ENCODE peak calls at places on chromosome 12, in seven cellular contexts. T is NT2/D1, R is K562, E is GM12878, B is HCT116, K is HepG2, U is H1. S is an unnamed sample.

GRCh38 chr12:100953677-100954076 is 159.1 kb downstream of the ANO4 start:
- DNase-seq in T (peak), R (no peak), E (no peak), B (no peak), K (no peak), U (no peak), S (no peak)

GRCh38 chr12:42118136-42118879 is 26.4 kb downstream of the GXYLT1 start:
- DNase-seq in T (no peak), R (no peak), E (no peak), B (no peak), K (no peak), U (no peak), S (no peak)

GRCh38 chr12:107196681-107197080 is 103.3 kb upstream of the CRY1 start:
- DNase-seq in T (no peak), R (no peak), E (no peak), B (no peak), K (no peak), U (no peak), S (no peak)

GRCh38 chr12:41932470-41932991 is 212.1 kb downstream of the GXYLT1 start:
- DNase-seq in T (no peak), R (peak), E (no peak), B (no peak), K (no peak), U (peak), S (peak)

GRCh38 chr12:103751600-103751999 is 89.4 kb downstream of the NT5DC3 start:
- DNase-seq in T (no peak), R (no peak), E (no peak), B (no peak), K (no peak), U (no peak), S (no peak)

GRCh38 chr12:51869931-51870330 is 18.0 kb upstream of the ANKRD33 start:
- DNase-seq in T (no peak), R (no peak), E (no peak), B (no peak), K (no peak), U (no peak), S (no peak)

GRCh38 chr12:13702401-13702800 is 279.0 kb downstream of the GRIN2B start:
- DNase-seq in T (no peak), R (no peak), E (no peak), B (no peak), K (no peak), U (no peak), S (no peak)

GRCh38 chr12:52010152-52010622 is 3.4 kb downstream of the TAMALIN start:
- DNase-seq in T (peak), R (peak), E (no peak), B (no peak), K (peak), U (peak), S (peak)

GRCh38 chr12:74170645-74171477 is 366.8 kb upstream of the ATXN7L3B start:
- DNase-seq in T (no peak), R (peak), E (no peak), B (no peak), K (no peak), U (no peak), S (no peak)

GRCh38 chr12:12693111-12693671 is 2.8 kb downstream of the GPR19 start:
- DNase-seq in T (no peak), R (no peak), E (peak), B (no peak), K (no peak), U (no peak), S (peak)

GRCh38 chr12:70048521-70049245 is 194.6 kb upstream of the CNOT2 start:
- DNase-seq in T (no peak), R (no peak), E (peak), B (no peak), K (no peak), U (no peak), S (no peak)

GRCh38 chr12:3680919-3681594 is 71.9 kb downstream of the CRACR2A start:
- DNase-seq in T (no peak), R (no peak), E (no peak), B (no peak), K (no peak), U (peak), S (peak)

GRCh38 chr12:132685400-132685799 is 1.7 kb downstream of the POLE start:
- DNase-seq in T (no peak), R (peak), E (no peak), B (no peak), K (no peak), U (no peak), S (no peak)

GRCh38 chr12:116556964-116557706 is 2.0 kb upstream of the MAP1LC3B2 start:
- DNase-seq in T (no peak), R (peak), E (no peak), B (no peak), K (no peak), U (no peak), S (no peak)

DNA sequence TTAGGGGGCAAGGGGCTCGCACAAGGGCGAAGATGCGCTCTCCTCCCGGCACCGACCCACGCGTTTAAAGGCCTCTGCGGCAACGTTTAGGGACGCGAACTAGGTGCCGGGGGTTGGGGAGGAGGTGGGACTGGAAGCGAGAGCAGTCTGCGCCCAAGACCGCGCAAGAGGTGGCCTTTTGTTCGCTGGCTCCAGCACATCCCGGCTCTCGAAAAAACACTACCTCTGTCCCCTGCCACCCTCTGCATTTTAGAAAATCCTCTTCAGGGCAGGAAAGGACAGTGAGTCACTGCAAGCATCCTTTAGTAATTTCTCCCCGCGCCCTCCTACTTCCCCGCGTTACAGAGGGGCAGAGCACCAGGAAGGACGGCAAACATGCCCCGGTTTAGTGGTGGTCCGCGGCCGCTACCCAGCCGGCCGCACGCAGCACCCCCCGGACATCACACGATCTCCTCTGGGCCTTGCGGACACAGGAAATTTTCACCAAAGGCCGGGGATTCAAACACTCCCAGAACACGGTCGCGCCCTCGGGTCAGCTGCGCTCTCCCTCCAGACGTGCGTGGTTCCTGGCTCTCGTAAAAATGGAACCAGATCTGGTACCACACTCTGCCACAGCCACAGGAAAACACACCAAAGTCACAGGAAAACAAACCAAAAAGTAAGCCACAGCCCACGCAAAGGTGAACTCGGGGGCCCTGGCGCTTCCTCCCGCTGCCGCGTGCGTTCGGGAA is 1.1 kb downstream of the SLC38A1 start:
- DNase-seq in T (no peak), R (peak), E (no peak), B (no peak), K (no peak), U (peak), S (peak)
- TF ChIP-seq YY1 in T (no peak), R (no peak), E (no peak), B (no peak), K (no peak), U (no peak), S (no peak)

GRCh38 chr12:53719649-53720048 is 7.6 kb downstream of the CALCOCO1 start:
- DNase-seq in T (no peak), R (peak), E (no peak), B (no peak), K (no peak), U (no peak), S (no peak)
- TF ChIP-seq YY1 in T (no peak), R (no peak), E (no peak), B (no peak), K (no peak), U (no peak), S (no peak)

DNA sequence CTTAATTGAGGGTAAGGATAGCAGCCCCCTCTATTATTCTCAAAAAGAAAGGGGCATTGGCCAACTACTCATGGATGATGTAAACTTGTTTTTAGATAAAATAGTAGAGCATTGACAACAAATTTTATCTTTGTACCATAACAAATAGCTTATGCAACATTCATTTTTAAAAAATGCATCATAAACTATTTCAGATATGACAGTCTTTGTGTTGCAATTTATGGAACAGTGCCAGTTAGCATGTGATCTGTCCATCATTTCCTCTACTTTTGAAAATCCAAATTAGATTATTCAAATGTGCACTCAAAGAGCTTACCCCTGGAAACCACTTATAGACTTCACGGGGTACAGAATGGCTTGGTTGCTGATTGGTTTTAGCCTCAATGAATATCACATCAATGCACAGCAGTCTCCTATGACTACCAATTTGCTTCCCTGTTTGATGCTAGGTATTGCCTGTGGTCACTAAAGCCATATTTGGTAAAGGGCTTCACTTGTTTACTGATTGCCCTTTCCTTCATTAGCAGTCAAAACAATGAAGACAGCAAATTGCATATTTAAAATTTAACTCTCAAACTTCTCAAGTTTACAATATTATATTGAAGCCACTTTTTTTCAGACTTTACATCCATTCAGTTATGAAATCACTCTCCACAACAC is 274.9 kb upstream of the MGAT4C start:
- DNase-seq in T (no peak), R (no peak), E (no peak), B (no peak), K (no peak), U (no peak), S (no peak)
- TF ChIP-seq YY1 in T (no peak), R (no peak), E (no peak), B (no peak), K (no peak), U (no peak), S (no peak)

GRCh38 chr12:121649819-121650353 is 19.6 kb downstream of the MORN3 start:
- DNase-seq in T (no peak), R (peak), E (no peak), B (no peak), K (no peak), U (no peak), S (no peak)
- TF ChIP-seq YY1 in T (no peak), R (no peak), E (no peak), B (no peak), K (no peak), U (no peak), S (no peak)

GRCh38 chr12:110330544-110330943 is 49.5 kb downstream of the ATP2A2 start:
- DNase-seq in T (no peak), R (no peak), E (no peak), B (no peak), K (no peak), U (no peak), S (no peak)
- TF ChIP-seq YY1 in T (no peak), R (no peak), E (no peak), B (no peak), K (no peak), U (no peak), S (no peak)

GRCh38 chr12:89354630-89354931 is 2.3 kb upstream of the DUSP6 start:
- DNase-seq in T (no peak), R (no peak), E (no peak), B (no peak), K (no peak), U (no peak), S (no peak)

GRCh38 chr12:89353823-89354629 is 1.7 kb upstream of the DUSP6 start:
- DNase-seq in T (peak), R (no peak), E (no peak), B (peak), K (peak), U (peak), S (peak)

GRCh38 chr12:89356069-89356665 is 3.9 kb upstream of the DUSP6 start:
- DNase-seq in T (no peak), R (no peak), E (no peak), B (no peak), K (no peak), U (no peak), S (no peak)

GRCh38 chr12:89357297-89357730 is 5.0 kb upstream of the DUSP6 start:
- DNase-seq in T (no peak), R (no peak), E (no peak), B (no peak), K (peak), U (no peak), S (no peak)

DNA sequence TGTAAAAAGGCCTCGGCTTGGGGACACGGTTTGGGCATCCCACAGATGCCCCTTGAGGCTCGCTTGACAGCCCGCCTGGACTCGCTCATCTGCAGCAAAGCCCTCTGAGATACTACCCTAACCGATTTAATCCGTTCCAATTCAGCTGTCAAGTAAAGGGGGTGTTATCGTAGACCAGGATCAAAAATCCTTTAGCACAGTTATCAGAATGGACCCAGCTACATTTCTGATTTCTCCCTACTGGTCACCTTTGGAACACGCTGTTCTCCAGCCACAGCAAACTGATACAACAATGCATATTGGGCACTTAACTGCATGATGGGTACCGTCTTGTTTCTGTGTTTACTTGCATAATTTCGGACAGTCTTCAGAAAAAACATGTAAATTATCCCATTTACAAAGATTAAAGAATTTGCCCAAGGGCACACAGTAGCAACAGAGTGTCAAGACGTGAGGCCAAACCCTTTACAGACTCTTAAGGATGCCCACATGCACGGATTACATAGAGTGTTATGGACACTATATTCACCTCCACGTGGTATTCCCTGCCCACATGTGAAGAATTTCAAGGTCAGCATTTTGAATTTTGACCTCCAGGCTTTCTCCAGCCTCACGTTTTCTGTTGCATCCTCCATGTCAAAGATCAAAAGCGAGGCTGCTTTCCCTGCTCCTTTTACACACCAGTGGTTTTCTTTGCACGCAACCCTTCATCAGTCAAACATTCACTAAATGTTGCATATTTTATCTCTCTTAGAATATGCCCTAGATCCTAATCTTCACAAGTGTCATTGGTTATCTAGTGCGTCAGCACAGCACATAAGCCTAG is 3.2 kb upstream of the DUSP6 start:
- DNase-seq in T (no peak), R (no peak), E (no peak), B (no peak), K (peak), U (no peak), S (peak)
- TF ChIP-seq YY1 in T (no peak), R (no peak), E (no peak), B (no peak), K (no peak), U (no peak), S (no peak)

S was measured in SK-N-SH.